ENCODE peak calls at places on chromosomes 3 and 15, in five cellular contexts. Y is colonic mucosa; V is K562; G is CD8-positive, alpha-beta T cell; N is cardiac fibroblast. L is an unnamed sample.

GRCh38 chr3:57756528-57757401 is 656 bp downstream of the SLMAP start:
- DNase-seq in Y (peak; percentile 50), V (peak; percentile 57), G (peak; percentile 39), N (peak; percentile 75), L (peak; percentile 38)

GRCh38 chr15:40279437-40280141 is 3.3 kb downstream of the ANKRD63 start:
- DNase-seq in Y (peak; percentile 82), V (peak; percentile 79), G (peak; percentile 72), N (peak; percentile 60), L (peak; percentile 69)

GRCh38 chr3:14605070-14605469 is 46.5 kb upstream of the CCDC174 start:
- DNase-seq in Y (no peak), V (no peak), G (no peak), N (no peak), L (no peak)

GRCh38 chr3:186821429-186822367 is 15.4 kb upstream of the RFC4 start:
- DNase-seq in Y (no peak), V (peak; percentile 26), G (no peak), N (peak; percentile 88), L (no peak)

GRCh38 chr3:170418422-170419300 is at the start of gene CLDN11:
- DNase-seq in Y (no peak), V (peak; percentile 46), G (no peak), N (peak; percentile 55), L (peak; percentile 24)

GRCh38 chr3:178003756-178004155 is 532.5 kb upstream of the KCNMB2 start:
- DNase-seq in Y (no peak), V (no peak), G (no peak), N (peak; percentile 49), L (no peak)

GRCh38 chr15:39558421-39558820 is 22.5 kb upstream of the THBS1 start:
- DNase-seq in Y (no peak), V (no peak), G (no peak), N (no peak), L (no peak)

GRCh38 chr3:187025656-187026320 is 95.5 kb downstream of the ST6GAL1 start:
- DNase-seq in Y (no peak), V (no peak), G (peak; percentile 49), N (no peak), L (no peak)

GRCh38 chr3:46833346-46834300 is 29.6 kb downstream of the MYL3 start:
- DNase-seq in Y (no peak), V (no peak), G (no peak), N (no peak), L (no peak)

GRCh38 chr3:74591946-74592345 is 22.5 kb downstream of the CNTN3 start:
- DNase-seq in Y (no peak), V (no peak), G (no peak), N (no peak), L (no peak)

GRCh38 chr3:46959169-46959515 is 17.4 kb downstream of the CCDC12 start:
- DNase-seq in Y (no peak), V (no peak), G (peak; percentile 32), N (no peak), L (no peak)

GRCh38 chr3:195616681-195617080 is 32.9 kb upstream of the APOD start:
- DNase-seq in Y (peak; percentile 28), V (peak; percentile 10), G (no peak), N (no peak), L (no peak)

GRCh38 chr3:129412542-129413198 is 15.8 kb downstream of the EFCAB12 start:
- DNase-seq in Y (no peak), V (no peak), G (no peak), N (peak; percentile 37), L (no peak)

GRCh38 chr3:138365253-138365555 is 16.8 kb downstream of the MRAS start:
- DNase-seq in Y (no peak), V (no peak), G (no peak), N (no peak), L (no peak)

GRCh38 chr3:120093119-120093922 is 926 bp downstream of the GSK3B start:
- DNase-seq in Y (peak; percentile 41), V (no peak), G (peak; percentile 36), N (peak; percentile 92), L (no peak)

GRCh38 chr15:52227456-52227855 is 36.3 kb upstream of the GNB5 start:
- DNase-seq in Y (peak; percentile 71), V (peak; percentile 63), G (peak; percentile 67), N (peak; percentile 90), L (peak; percentile 40)

GRCh38 chr3:139974809-139975425 is 39.9 kb downstream of the CLSTN2 start:
- DNase-seq in Y (no peak), V (no peak), G (no peak), N (no peak), L (no peak)

GRCh38 chr3:148943531-148944200 is 47.7 kb upstream of the GYG1 start:
- DNase-seq in Y (peak; percentile 23), V (peak; percentile 74), G (no peak), N (peak; percentile 94), L (no peak)

GRCh38 chr3:133799794-133800585 is 5.6 kb upstream of the SRPRB start:
- DNase-seq in Y (no peak), V (no peak), G (no peak), N (peak; percentile 55), L (no peak)

GRCh38 chr3:150446470-150446977 is 38.4 kb downstream of the TSC22D2 start:
- DNase-seq in Y (no peak), V (no peak), G (no peak), N (no peak), L (no peak)

GRCh38 chr3:172244011-172244410 is 204.2 kb downstream of the GHSR start:
- DNase-seq in Y (no peak), V (no peak), G (no peak), N (peak; percentile 82), L (no peak)

GRCh38 chr3:118977671-118978392 is 56.8 kb downstream of the IGSF11 start:
- DNase-seq in Y (no peak), V (no peak), G (no peak), N (no peak), L (no peak)

GRCh38 chr3:131454501-131454900 is 48.3 kb downstream of the MRPL3 start:
- DNase-seq in Y (no peak), V (no peak), G (no peak), N (peak; percentile 62), L (no peak)

GRCh38 chr3:45320986-45321385 is 67.4 kb upstream of the LARS2 start:
- DNase-seq in Y (no peak), V (no peak), G (no peak), N (no peak), L (no peak)

GRCh38 chr3:89025185-89025584 is 82.2 kb upstream of the EPHA3 start:
- DNase-seq in Y (no peak), V (no peak), G (no peak), N (no peak), L (no peak)

GRCh38 chr3:183188895-183189462 is 26.4 kb upstream of the LAMP3 start:
- DNase-seq in Y (peak; percentile 43), V (peak; percentile 38), G (peak; percentile 34), N (peak; percentile 47), L (no peak)

GRCh38 chr3:60303160-60303559 is 948.1 kb downstream of the FHIT start:
- DNase-seq in Y (no peak), V (no peak), G (no peak), N (no peak), L (no peak)

GRCh38 chr3:177995006-177995732 is 541.1 kb upstream of the KCNMB2 start:
- DNase-seq in Y (no peak), V (no peak), G (no peak), N (peak; percentile 50), L (no peak)

GRCh38 chr15:65312400-65312916 is 8.0 kb downstream of the RNU5B-1 start:
- DNase-seq in Y (no peak), V (peak; percentile 22), G (no peak), N (no peak), L (no peak)

GRCh38 chr3:141959921-141960554 is 83.6 kb downstream of the ATP1B3 start:
- DNase-seq in Y (no peak), V (no peak), G (no peak), N (peak; percentile 81), L (no peak)

GRCh38 chr3:157752952-157753351 is 249.7 kb upstream of the VEPH1 start:
- DNase-seq in Y (no peak), V (no peak), G (no peak), N (no peak), L (no peak)

DNA sequence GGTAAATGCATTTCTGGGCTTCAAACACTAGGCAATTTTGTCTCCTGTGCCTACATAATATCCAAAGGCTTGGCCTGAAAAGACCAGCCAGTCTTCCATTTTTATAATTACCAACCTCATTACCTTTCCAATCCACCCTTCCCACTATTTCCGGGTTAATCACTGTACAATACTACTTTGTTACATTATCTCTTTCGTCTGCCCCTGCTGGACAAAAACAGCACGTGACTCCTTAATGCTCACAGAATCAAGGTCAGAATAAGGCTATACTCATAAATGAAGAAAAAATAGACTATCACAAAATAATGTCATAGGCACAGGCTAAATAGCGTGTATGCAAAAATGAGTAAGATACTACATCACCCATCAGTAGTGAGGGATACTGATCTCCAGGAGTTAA is 40.1 kb downstream of the ABI3BP start:
- DNase-seq in Y (no peak), V (no peak), G (no peak), N (no peak), L (no peak)
- TF ChIP-seq CTCF in Y (no peak), V (no peak), G (no peak), N (no peak), L (no peak)

DNA sequence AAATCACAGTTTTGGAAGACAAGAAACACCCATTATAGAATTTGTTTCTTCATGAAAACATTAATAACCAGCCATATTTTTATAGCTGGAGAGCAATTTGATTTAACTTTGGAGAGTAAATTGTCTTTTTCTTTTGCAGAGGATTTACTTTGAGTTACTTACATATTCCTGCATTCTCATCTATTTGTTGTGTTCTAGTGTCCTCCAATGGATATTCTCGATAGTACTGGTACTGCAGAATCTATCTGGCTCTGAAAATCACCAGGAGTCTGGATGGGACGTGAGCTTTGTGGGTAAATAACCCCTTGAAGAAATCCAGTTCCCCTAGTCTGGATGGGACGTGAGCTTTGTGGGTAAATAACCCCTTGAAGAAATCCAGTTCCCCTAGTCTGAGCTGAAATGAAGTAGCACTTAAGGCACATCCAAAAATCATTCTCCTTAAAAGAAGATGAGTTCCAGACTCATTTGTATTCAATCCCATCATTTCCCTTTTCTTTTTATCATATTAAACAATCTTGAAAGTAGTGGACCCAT is 294.1 kb upstream of the UBE2E2 start:
- DNase-seq in Y (no peak), V (no peak), G (no peak), N (no peak), L (no peak)
- TF ChIP-seq CTCF in Y (no peak), V (no peak), G (no peak), N (no peak), L (no peak)

DNA sequence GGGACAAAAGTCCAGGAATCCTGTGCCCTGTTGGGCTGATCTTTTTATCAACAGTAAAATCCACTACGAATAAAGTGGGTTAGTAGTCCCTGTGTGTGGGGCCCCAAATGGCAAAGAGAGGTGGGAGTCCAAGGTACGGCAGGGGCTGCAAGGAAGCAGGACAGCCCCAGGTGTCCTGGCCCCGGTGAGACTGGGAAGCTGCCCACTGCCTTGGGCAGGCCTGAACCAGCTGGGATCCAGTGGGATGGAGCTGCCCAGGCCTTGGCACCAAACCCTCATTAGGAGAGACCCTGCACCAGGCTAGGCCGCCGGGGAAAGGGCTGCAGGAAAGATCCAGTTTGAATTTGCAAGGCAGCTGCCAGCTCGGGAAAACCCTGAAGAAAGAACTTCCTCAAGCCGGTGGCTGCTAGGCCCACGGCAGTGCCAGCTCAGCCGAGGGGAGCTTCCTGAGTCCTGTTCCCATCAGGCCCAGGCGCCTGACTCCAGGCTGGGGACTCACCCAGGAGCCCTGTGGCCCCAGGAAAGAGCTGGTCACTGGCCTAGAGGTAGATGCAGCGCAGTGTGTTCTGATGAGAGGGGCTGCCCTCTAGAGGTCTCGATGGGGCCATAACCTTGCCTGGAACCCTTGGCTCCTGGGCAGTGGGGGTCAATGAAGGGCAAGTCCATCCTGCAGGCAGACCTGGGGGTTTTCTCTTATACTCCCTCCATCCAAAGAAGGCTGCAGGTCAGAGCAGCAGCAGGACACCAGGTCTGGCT is 14.4 kb upstream of the GNAI2 start:
- DNase-seq in Y (no peak), V (no peak), G (no peak), N (no peak), L (no peak)
- TF ChIP-seq CTCF in Y (no peak), V (peak; percentile 44), G (no peak), N (no peak), L (no peak)

GRCh38 chr15:29734917-29735572 is 87.2 kb downstream of the TJP1 start:
- DNase-seq in Y (no peak), V (no peak), G (no peak), N (peak; percentile 66), L (no peak)
- TF ChIP-seq CTCF in Y (no peak), V (no peak), G (no peak), N (no peak), L (no peak)